ENCODE peak calls at places on chromosomes 4 and X, in seven cellular contexts. S is GM12892, X is SK-N-SH, B is K562, Q is HepG2, I is H1, O is GM12878. R is an unnamed sample.

GRCh38 chr4:73139245-73139644 is 69.7 kb upstream of the COX18 start:
- DNase-seq in S (no peak), X (no peak), B (no peak), Q (no peak), I (no peak), O (no peak), R (no peak)

GRCh38 chrX:20267924-20268701 is 1.4 kb upstream of the RPS6KA3 start:
- DNase-seq in S (peak; percentile 24), X (peak; percentile 56), B (no peak), Q (no peak), I (peak; percentile 63), O (no peak), R (peak; percentile 19)

GRCh38 chr4:38717604-38718003 is 53.6 kb downstream of the KLF3 start:
- DNase-seq in S (no peak), X (no peak), B (no peak), Q (no peak), I (no peak), O (no peak), R (no peak)

GRCh38 chr4:51942833-51943215 is 77.3 kb downstream of the LRRC66 start:
- DNase-seq in S (no peak), X (no peak), B (no peak), Q (no peak), I (no peak), O (no peak), R (no peak)

GRCh38 chrX:1442016-1442665 is 10.6 kb downstream of the ASMTL start:
- DNase-seq in S (no peak), X (no peak), B (no peak), Q (no peak), I (no peak), O (no peak), R (no peak)

GRCh38 chr4:158962396-158962795 is 140.5 kb upstream of the RAPGEF2 start:
- DNase-seq in S (no peak), X (no peak), B (no peak), Q (no peak), I (no peak), O (no peak), R (no peak)

GRCh38 chrX:56130013-56130412 is 102.1 kb upstream of the KLF8 start:
- DNase-seq in S (no peak), X (no peak), B (no peak), Q (no peak), I (no peak), O (no peak), R (no peak)

GRCh38 chr4:110540606-110541440 is 64.9 kb downstream of the ENPEP start:
- DNase-seq in S (no peak), X (no peak), B (no peak), Q (no peak), I (no peak), O (no peak), R (no peak)

GRCh38 chr4:3820016-3820805 is 54.0 kb downstream of the ADRA2C start:
- DNase-seq in S (no peak), X (no peak), B (no peak), Q (no peak), I (no peak), O (no peak), R (no peak)

GRCh38 chr4:38526412-38526811 is 137.6 kb upstream of the KLF3 start:
- DNase-seq in S (no peak), X (no peak), B (no peak), Q (peak; percentile 4), I (no peak), O (no peak), R (no peak)

GRCh38 chr4:128354205-128354821 is 66.7 kb upstream of the PGRMC2 start:
- DNase-seq in S (no peak), X (peak; percentile 8), B (peak; percentile 21), Q (peak; percentile 30), I (no peak), O (no peak), R (no peak)

GRCh38 chr4:2745981-2746806 is 9.9 kb downstream of the TNIP2 start:
- DNase-seq in S (peak; percentile 86), X (no peak), B (no peak), Q (no peak), I (no peak), O (peak; percentile 98), R (peak; percentile 87)

GRCh38 chr4:149112109-149112508 is 669.9 kb upstream of the NR3C2 start:
- DNase-seq in S (no peak), X (no peak), B (no peak), Q (no peak), I (no peak), O (no peak), R (no peak)

GRCh38 chr4:185219551-185220344 is 10.3 kb downstream of the SNX25 start:
- DNase-seq in S (no peak), X (no peak), B (no peak), Q (no peak), I (no peak), O (no peak), R (no peak)

GRCh38 chr4:143667461-143667860 is 33.0 kb downstream of the FREM3 start:
- DNase-seq in S (no peak), X (peak; percentile 9), B (no peak), Q (no peak), I (no peak), O (no peak), R (no peak)
- TF ChIP-seq TAF1 in S (no peak), X (no peak), B (no peak), Q (no peak), I (no peak), O (no peak), R (no peak)

DNA sequence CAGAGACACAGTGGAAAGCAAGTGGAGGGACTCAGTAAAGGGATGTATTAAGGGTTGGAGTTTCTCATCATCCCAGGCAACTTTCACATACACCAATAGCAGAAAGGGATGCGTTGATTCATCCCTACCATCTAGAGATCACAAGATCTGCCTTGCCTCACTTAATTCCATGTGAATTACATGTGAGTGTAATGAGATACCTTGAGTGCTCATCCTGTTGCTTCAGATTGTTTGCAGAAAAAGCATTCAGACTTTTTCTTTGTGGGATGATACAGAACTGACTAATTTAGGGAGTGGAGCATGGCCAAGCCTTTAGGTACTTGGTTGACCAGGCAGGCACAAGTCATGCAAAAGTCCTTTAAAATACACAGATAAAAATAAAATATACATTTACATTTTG is 124.8 kb upstream of the SLIT2 start:
- DNase-seq in S (no peak), X (no peak), B (no peak), Q (no peak), I (no peak), O (no peak), R (no peak)
- TF ChIP-seq TAF1 in S (no peak), X (no peak), B (no peak), Q (no peak), I (no peak), O (no peak), R (no peak)

DNA sequence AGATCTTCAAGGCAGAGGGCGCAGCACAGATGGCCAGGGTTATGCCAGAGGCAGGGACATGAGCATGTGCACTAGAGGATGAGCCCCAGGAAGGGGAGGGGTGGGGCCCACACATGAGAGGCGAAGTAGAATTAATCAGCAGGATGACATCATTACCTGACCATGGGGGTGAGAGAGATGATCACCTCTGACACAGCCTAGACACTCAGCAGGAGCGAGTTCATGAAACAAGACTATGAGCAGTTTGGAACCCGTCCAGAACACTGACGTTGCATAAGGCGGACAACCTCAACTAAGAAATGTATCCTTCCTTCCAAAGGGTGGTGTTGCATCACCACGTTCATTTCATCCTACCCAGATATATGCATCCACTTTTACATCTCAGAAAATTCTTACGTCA is 446.7 kb upstream of the TENM3 start:
- DNase-seq in S (no peak), X (no peak), B (no peak), Q (no peak), I (no peak), O (no peak), R (no peak)
- TF ChIP-seq TAF1 in S (no peak), X (no peak), B (no peak), Q (no peak), I (no peak), O (no peak), R (no peak)

GRCh38 chr4:56657818-56658217 is 23.3 kb downstream of the HOPX start:
- DNase-seq in S (no peak), X (no peak), B (no peak), Q (no peak), I (no peak), O (no peak), R (no peak)
- TF ChIP-seq TAF1 in S (no peak), X (no peak), B (no peak), Q (no peak), I (no peak), O (no peak), R (no peak)

GRCh38 chrX:70970482-70970999 is 39.6 kb upstream of the SLC7A3 start:
- DNase-seq in S (no peak), X (peak; percentile 17), B (peak; percentile 11), Q (peak; percentile 4), I (no peak), O (no peak), R (no peak)
- TF ChIP-seq TAF1 in S (no peak), X (no peak), B (no peak), Q (no peak), I (no peak), O (no peak), R (no peak)

GRCh38 chr4:163866728-163867313 is 372.3 kb downstream of the TMA16 start:
- DNase-seq in S (no peak), X (no peak), B (no peak), Q (no peak), I (no peak), O (no peak), R (no peak)
- TF ChIP-seq TAF1 in S (no peak), X (no peak), B (no peak), Q (no peak), I (no peak), O (no peak), R (no peak)

GRCh38 chr4:169272265-169272886 is 1.6 kb upstream of the SH3RF1 start:
- DNase-seq in S (no peak), X (no peak), B (no peak), Q (no peak), I (no peak), O (peak; percentile 72), R (no peak)
- TF ChIP-seq TAF1 in S (no peak), X (no peak), B (no peak), Q (no peak), I (no peak), O (no peak), R (no peak)

DNA sequence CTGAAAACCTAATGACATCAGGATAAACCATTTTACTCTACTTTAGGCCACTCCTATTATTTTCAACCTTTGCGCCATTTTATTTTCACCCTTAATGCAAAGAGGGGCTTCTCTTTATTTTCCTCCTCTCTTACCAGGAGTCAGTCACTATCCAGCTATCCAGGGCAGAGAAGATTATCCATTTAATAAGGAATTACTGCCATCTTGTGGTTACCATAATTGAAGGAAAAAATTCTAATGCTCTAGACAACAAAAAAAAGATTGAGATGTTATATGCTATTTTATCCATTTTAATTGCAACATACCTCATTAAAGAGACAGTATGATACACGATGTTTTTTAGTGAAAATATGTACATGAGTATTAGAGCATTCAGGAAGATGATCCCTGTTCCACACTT is 514.5 kb upstream of the FAM241A start:
- DNase-seq in S (no peak), X (peak; percentile 10), B (no peak), Q (peak; percentile 7), I (no peak), O (no peak), R (no peak)
- TF ChIP-seq TAF1 in S (no peak), X (no peak), B (no peak), Q (no peak), I (no peak), O (no peak), R (no peak)

DNA sequence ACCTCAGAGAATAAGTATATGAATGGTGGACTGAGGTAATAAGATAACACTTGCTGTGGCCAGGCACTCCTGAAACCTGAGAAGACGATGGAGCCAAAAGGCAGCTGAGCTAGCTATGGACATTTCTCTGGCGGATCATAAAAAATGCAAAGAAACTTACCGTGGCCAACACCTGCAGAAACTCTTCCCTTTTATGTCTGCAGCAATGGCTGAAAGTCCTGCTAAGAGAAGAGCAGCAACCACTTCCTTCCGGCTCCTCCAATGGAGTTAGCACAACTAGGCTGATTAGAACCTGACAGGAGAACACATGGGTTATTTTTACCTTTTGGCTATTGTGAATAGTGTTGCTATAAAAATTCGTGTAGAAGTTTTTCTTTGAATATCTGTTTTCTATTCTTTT is 76.0 kb upstream of the MAGEB16 start:
- DNase-seq in S (no peak), X (no peak), B (no peak), Q (no peak), I (no peak), O (no peak), R (no peak)
- TF ChIP-seq TAF1 in S (no peak), X (no peak), B (no peak), Q (no peak), I (no peak), O (no peak), R (no peak)

R was measured in GM12891.